ENCODE peak calls at places on chromosomes 13 and 19, in four cellular contexts. One of them, this sample, is unnamed.

GRCh38 chr13:109715902-109716301 is 70.5 kb downstream of the IRS2 start:
- DNase-seq in AG10803: peak
- DNase-seq in lower leg skin: no peak
- DNase-seq in dorsolateral prefrontal cortex: no peak
- DNase-seq in this sample: no peak

GRCh38 chr13:57409121-57409520 is 222.4 kb upstream of the PCDH17 start:
- DNase-seq in AG10803: no peak
- DNase-seq in lower leg skin: no peak
- DNase-seq in dorsolateral prefrontal cortex: no peak
- DNase-seq in this sample: no peak

GRCh38 chr13:95623141-95623540 is 21.4 kb downstream of the DZIP1 start:
- DNase-seq in dorsolateral prefrontal cortex: no peak
- DNase-seq in AG10803: no peak
- DNase-seq in lower leg skin: no peak
- DNase-seq in this sample: no peak

GRCh38 chr13:43196171-43196611 is 172.8 kb downstream of the DNAJC15 start:
- DNase-seq in dorsolateral prefrontal cortex: no peak
- DNase-seq in lower leg skin: peak
- DNase-seq in AG10803: peak
- DNase-seq in this sample: no peak

GRCh38 chr19:54356444-54357056 is 8.2 kb downstream of the LAIR1 start:
- DNase-seq in AG10803: no peak
- DNase-seq in lower leg skin: no peak
- DNase-seq in dorsolateral prefrontal cortex: no peak
- DNase-seq in this sample: no peak

GRCh38 chr19:18650468-18651001 is 13.7 kb downstream of the KLHL26 start:
- DNase-seq in AG10803: peak
- DNase-seq in lower leg skin: peak
- DNase-seq in dorsolateral prefrontal cortex: no peak
- DNase-seq in this sample: no peak

GRCh38 chr13:62537593-62537992 is 1121.9 kb upstream of the PCDH20 start:
- DNase-seq in AG10803: no peak
- DNase-seq in lower leg skin: no peak
- DNase-seq in dorsolateral prefrontal cortex: no peak
- DNase-seq in this sample: no peak

GRCh38 chr19:504634-505033 is 2.7 kb upstream of the TPGS1 start:
- DNase-seq in dorsolateral prefrontal cortex: no peak
- DNase-seq in lower leg skin: no peak
- DNase-seq in AG10803: no peak
- DNase-seq in this sample: no peak

GRCh38 chr19:2582984-2583956 is 107.3 kb downstream of the GADD45B start:
- DNase-seq in dorsolateral prefrontal cortex: no peak
- DNase-seq in lower leg skin: no peak
- DNase-seq in AG10803: peak
- DNase-seq in this sample: no peak

GRCh38 chr13:67071918-67072598 is 158.1 kb downstream of the PCDH9 start:
- DNase-seq in lower leg skin: no peak
- DNase-seq in AG10803: no peak
- DNase-seq in dorsolateral prefrontal cortex: no peak
- DNase-seq in this sample: no peak

GRCh38 chr19:55340784-55341147 is 1.1 kb downstream of the KMT5C start:
- DNase-seq in lower leg skin: no peak
- DNase-seq in dorsolateral prefrontal cortex: no peak
- DNase-seq in AG10803: no peak
- DNase-seq in this sample: no peak

GRCh38 chr19:36225219-36225892 is 10.4 kb downstream of the ZNF146 start:
- DNase-seq in AG10803: peak
- DNase-seq in lower leg skin: no peak
- DNase-seq in dorsolateral prefrontal cortex: no peak
- DNase-seq in this sample: peak

GRCh38 chr19:2852598-2852997 is 11.3 kb downstream of the ZNF555 start:
- DNase-seq in AG10803: no peak
- DNase-seq in dorsolateral prefrontal cortex: no peak
- DNase-seq in lower leg skin: no peak
- DNase-seq in this sample: no peak

GRCh38 chr19:58554494-58555368 is at the start of gene CHMP2A:
- DNase-seq in AG10803: peak
- DNase-seq in lower leg skin: peak
- DNase-seq in dorsolateral prefrontal cortex: peak
- DNase-seq in this sample: peak

GRCh38 chr13:98537306-98537705 is 39.6 kb downstream of the STK24 start:
- DNase-seq in lower leg skin: no peak
- DNase-seq in dorsolateral prefrontal cortex: no peak
- DNase-seq in AG10803: no peak
- DNase-seq in this sample: no peak

GRCh38 chr13:49357694-49358093 is 86.2 kb downstream of the CAB39L start:
- DNase-seq in AG10803: peak
- DNase-seq in dorsolateral prefrontal cortex: no peak
- DNase-seq in lower leg skin: no peak
- DNase-seq in this sample: peak

GRCh38 chr19:40533508-40533907 is 43.2 kb upstream of the SHKBP1 start:
- DNase-seq in dorsolateral prefrontal cortex: no peak
- DNase-seq in AG10803: no peak
- DNase-seq in lower leg skin: no peak
- DNase-seq in this sample: no peak

GRCh38 chr13:30881931-30882899 is 23.9 kb upstream of the MEDAG start:
- DNase-seq in dorsolateral prefrontal cortex: no peak
- DNase-seq in AG10803: no peak
- DNase-seq in lower leg skin: no peak
- DNase-seq in this sample: no peak

GRCh38 chr13:23963184-23963931 is 66.1 kb upstream of the C1QTNF9B start:
- DNase-seq in lower leg skin: no peak
- DNase-seq in dorsolateral prefrontal cortex: no peak
- DNase-seq in AG10803: no peak
- DNase-seq in this sample: no peak

GRCh38 chr13:46176756-46177155 is 5.2 kb downstream of the LCP1 start:
- DNase-seq in dorsolateral prefrontal cortex: no peak
- DNase-seq in lower leg skin: no peak
- DNase-seq in AG10803: no peak
- DNase-seq in this sample: no peak

GRCh38 chr13:60267498-60268202 is 103.9 kb upstream of the DIAPH3 start:
- DNase-seq in lower leg skin: no peak
- DNase-seq in dorsolateral prefrontal cortex: no peak
- DNase-seq in AG10803: peak
- DNase-seq in this sample: no peak

GRCh38 chr19:30001794-30002193 is 59.8 kb downstream of the URI1 start:
- DNase-seq in lower leg skin: no peak
- DNase-seq in AG10803: no peak
- DNase-seq in dorsolateral prefrontal cortex: no peak
- DNase-seq in this sample: no peak

GRCh38 chr13:99193152-99193551 is 7.5 kb upstream of the UBAC2 start:
- DNase-seq in dorsolateral prefrontal cortex: no peak
- DNase-seq in AG10803: no peak
- DNase-seq in lower leg skin: peak
- DNase-seq in this sample: no peak

GRCh38 chr13:98201178-98201577 is 24.1 kb upstream of the RNF113B start:
- DNase-seq in lower leg skin: no peak
- DNase-seq in dorsolateral prefrontal cortex: no peak
- DNase-seq in AG10803: no peak
- DNase-seq in this sample: no peak

GRCh38 chr13:75256922-75257321 is 225.0 kb downstream of the TBC1D4 start:
- DNase-seq in dorsolateral prefrontal cortex: no peak
- DNase-seq in AG10803: no peak
- DNase-seq in lower leg skin: no peak
- DNase-seq in this sample: no peak

GRCh38 chr19:37370880-37371661 is at the start of gene ZNF527:
- DNase-seq in AG10803: peak
- DNase-seq in lower leg skin: peak
- DNase-seq in dorsolateral prefrontal cortex: peak
- DNase-seq in this sample: peak

GRCh38 chr19:18495204-18495911 is 26.5 kb downstream of the ELL start:
- DNase-seq in lower leg skin: no peak
- DNase-seq in AG10803: no peak
- DNase-seq in dorsolateral prefrontal cortex: no peak
- DNase-seq in this sample: no peak

GRCh38 chr13:40626566-40626965 is 39.9 kb downstream of the FOXO1 start:
- DNase-seq in AG10803: no peak
- DNase-seq in dorsolateral prefrontal cortex: no peak
- DNase-seq in lower leg skin: no peak
- DNase-seq in this sample: no peak

GRCh38 chr19:38869160-38869835 is 8.8 kb downstream of the RINL start:
- DNase-seq in lower leg skin: no peak
- DNase-seq in dorsolateral prefrontal cortex: no peak
- DNase-seq in AG10803: no peak
- DNase-seq in this sample: no peak

GRCh38 chr19:54310543-54310942 is 2.4 kb downstream of the LILRA5 start:
- DNase-seq in lower leg skin: no peak
- DNase-seq in AG10803: no peak
- DNase-seq in dorsolateral prefrontal cortex: no peak
- DNase-seq in this sample: no peak

GRCh38 chr13:90545070-90545840 is 802.2 kb upstream of the MIR17HG start:
- DNase-seq in lower leg skin: no peak
- DNase-seq in dorsolateral prefrontal cortex: no peak
- DNase-seq in AG10803: no peak
- DNase-seq in this sample: no peak

GRCh38 chr19:46881092-46881491 is 20.3 kb downstream of the ARHGAP35 start:
- DNase-seq in dorsolateral prefrontal cortex: no peak
- DNase-seq in lower leg skin: no peak
- DNase-seq in AG10803: no peak
- DNase-seq in this sample: no peak

GRCh38 chr13:81001828-81002385 is 661.0 kb upstream of the SPRY2 start:
- DNase-seq in lower leg skin: no peak
- DNase-seq in AG10803: no peak
- DNase-seq in dorsolateral prefrontal cortex: no peak
- DNase-seq in this sample: no peak

GRCh38 chr19:50213925-50214324 is 10.5 kb downstream of the MYH14 start:
- DNase-seq in lower leg skin: no peak
- DNase-seq in AG10803: no peak
- DNase-seq in dorsolateral prefrontal cortex: no peak
- DNase-seq in this sample: no peak

GRCh38 chr13:91368676-91369425 is 21.4 kb downstream of the MIR17HG start:
- DNase-seq in lower leg skin: no peak
- DNase-seq in AG10803: no peak
- DNase-seq in dorsolateral prefrontal cortex: no peak
- DNase-seq in this sample: no peak

GRCh38 chr19:927707-928401 is 2.0 kb downstream of the ARID3A start:
- DNase-seq in lower leg skin: no peak
- DNase-seq in dorsolateral prefrontal cortex: no peak
- DNase-seq in AG10803: no peak
- DNase-seq in this sample: no peak

DNA sequence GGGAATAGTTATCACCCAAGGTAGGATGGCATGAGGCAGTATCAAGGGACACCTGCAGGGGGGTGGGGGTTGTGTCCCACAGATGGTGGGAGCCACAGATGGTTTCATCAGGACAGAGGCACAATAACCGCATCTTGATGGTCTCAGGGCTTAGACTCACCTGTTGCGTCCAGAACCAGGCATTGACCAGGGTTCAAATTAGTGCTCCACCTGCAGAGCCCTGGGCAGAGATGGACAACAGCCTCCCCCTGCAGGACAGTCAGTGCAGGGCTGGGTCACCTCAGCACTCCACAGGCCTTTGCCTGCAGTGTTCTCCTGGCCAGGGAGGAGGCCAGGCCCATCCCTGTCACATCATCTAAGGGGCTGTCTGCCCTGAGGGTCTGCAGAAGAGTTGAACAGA is 14.5 kb upstream of the CEACAM1 start:
- DNase-seq in AG10803: no peak
- DNase-seq in dorsolateral prefrontal cortex: no peak
- DNase-seq in lower leg skin: no peak
- DNase-seq in this sample: no peak
- TF ChIP-seq CTCF in AG10803: no peak
- TF ChIP-seq CTCF in dorsolateral prefrontal cortex: no peak
- TF ChIP-seq CTCF in lower leg skin: no peak
- TF ChIP-seq CTCF in this sample: no peak

GRCh38 chr19:48186541-48186991 is 16.1 kb downstream of the ZSWIM9 start:
- DNase-seq in AG10803: no peak
- DNase-seq in dorsolateral prefrontal cortex: no peak
- DNase-seq in lower leg skin: no peak
- DNase-seq in this sample: no peak

GRCh38 chr19:48194041-48194871 is 23.8 kb downstream of the ZSWIM9 start:
- DNase-seq in lower leg skin: no peak
- DNase-seq in dorsolateral prefrontal cortex: no peak
- DNase-seq in AG10803: no peak
- DNase-seq in this sample: no peak

GRCh38 chr19:48192750-48193149 is 22.3 kb downstream of the ZSWIM9 start:
- DNase-seq in dorsolateral prefrontal cortex: no peak
- DNase-seq in AG10803: no peak
- DNase-seq in lower leg skin: no peak
- DNase-seq in this sample: no peak

GRCh38 chr19:48186015-48186414 is 15.5 kb downstream of the ZSWIM9 start:
- DNase-seq in dorsolateral prefrontal cortex: no peak
- DNase-seq in lower leg skin: no peak
- DNase-seq in AG10803: no peak
- DNase-seq in this sample: no peak

GRCh38 chr19:48190288-48191284 is 20.1 kb downstream of the ZSWIM9 start:
- DNase-seq in lower leg skin: no peak
- DNase-seq in AG10803: no peak
- DNase-seq in dorsolateral prefrontal cortex: peak
- DNase-seq in this sample: no peak
- TF ChIP-seq CTCF in lower leg skin: no peak
- TF ChIP-seq CTCF in AG10803: no peak
- TF ChIP-seq CTCF in dorsolateral prefrontal cortex: peak
- TF ChIP-seq CTCF in this sample: no peak

DNA sequence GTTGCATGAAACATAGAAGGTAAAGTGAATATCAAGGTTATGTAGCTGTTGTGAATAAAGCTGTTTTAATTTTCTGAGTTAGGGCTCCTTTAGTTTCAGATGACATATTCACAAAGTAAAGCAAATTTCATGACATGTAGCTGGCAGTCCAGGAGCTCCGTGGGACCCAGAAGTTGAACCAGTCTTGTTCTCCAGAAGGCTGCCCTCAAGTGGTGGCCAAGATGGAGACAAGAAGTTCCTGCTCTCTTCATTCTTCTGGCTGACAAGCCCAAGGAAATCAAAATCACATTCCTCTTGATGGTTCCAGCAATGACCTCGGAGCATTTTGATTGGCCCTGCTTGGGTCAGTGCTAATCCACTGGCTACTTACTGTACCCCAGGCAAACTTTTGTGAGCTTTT is 128.7 kb downstream of the LIG4 start:
- DNase-seq in lower leg skin: no peak
- DNase-seq in dorsolateral prefrontal cortex: no peak
- DNase-seq in AG10803: peak
- DNase-seq in this sample: no peak
- TF ChIP-seq CTCF in lower leg skin: no peak
- TF ChIP-seq CTCF in dorsolateral prefrontal cortex: no peak
- TF ChIP-seq CTCF in AG10803: no peak
- TF ChIP-seq CTCF in this sample: no peak

GRCh38 chr13:111219950-111220349 is 100.5 kb upstream of the TEX29 start:
- DNase-seq in dorsolateral prefrontal cortex: no peak
- DNase-seq in AG10803: no peak
- DNase-seq in lower leg skin: no peak
- DNase-seq in this sample: no peak
- TF ChIP-seq CTCF in dorsolateral prefrontal cortex: no peak
- TF ChIP-seq CTCF in AG10803: no peak
- TF ChIP-seq CTCF in lower leg skin: no peak
- TF ChIP-seq CTCF in this sample: no peak